ENCODE peak calls at places on chromosomes 4 and X, in four cellular contexts. One of them, this sample, is unnamed.
A peak's percentile ranks its signal among the peaks of the same experiment; 100 is the strongest.

GRCh38 chr4:155889036-155889793 is 14.3 kb upstream of the TDO2 start:
- DNase-seq in EL: peak; percentile 60
- DNase-seq in glutamatergic neuron: no peak
- DNase-seq in activated CD8-positive, alpha-beta memory T cell treated with anti-CD3 and anti-CD28 coated beads, Interleukin-2, amount 50 U/mL, for 48 hours: no peak
- DNase-seq in this sample: no peak

GRCh38 chrX:57929373-57929772 is 19.1 kb upstream of the ZXDA start:
- DNase-seq in EL: no peak
- DNase-seq in glutamatergic neuron: no peak
- DNase-seq in activated CD8-positive, alpha-beta memory T cell treated with anti-CD3 and anti-CD28 coated beads, Interleukin-2, amount 50 U/mL, for 48 hours: no peak
- DNase-seq in this sample: no peak

GRCh38 chr4:78057600-78058560 is 757 bp downstream of the FRAS1 start:
- DNase-seq in EL: peak; percentile 44
- DNase-seq in glutamatergic neuron: peak; percentile 60
- DNase-seq in activated CD8-positive, alpha-beta memory T cell treated with anti-CD3 and anti-CD28 coated beads, Interleukin-2, amount 50 U/mL, for 48 hours: peak; percentile 70
- DNase-seq in this sample: peak; percentile 72

GRCh38 chrX:115226929-115227328 is 7.0 kb downstream of the LRCH2 start:
- DNase-seq in EL: peak; percentile 13
- DNase-seq in glutamatergic neuron: no peak
- DNase-seq in activated CD8-positive, alpha-beta memory T cell treated with anti-CD3 and anti-CD28 coated beads, Interleukin-2, amount 50 U/mL, for 48 hours: no peak
- DNase-seq in this sample: no peak

GRCh38 chrX:131262738-131263679 is 26.1 kb downstream of the IGSF1 start:
- DNase-seq in EL: no peak
- DNase-seq in glutamatergic neuron: peak; percentile 36
- DNase-seq in activated CD8-positive, alpha-beta memory T cell treated with anti-CD3 and anti-CD28 coated beads, Interleukin-2, amount 50 U/mL, for 48 hours: no peak
- DNase-seq in this sample: no peak

GRCh38 chrX:102739642-102740041 is 19.1 kb downstream of the GPRASP3 start:
- DNase-seq in EL: no peak
- DNase-seq in glutamatergic neuron: no peak
- DNase-seq in activated CD8-positive, alpha-beta memory T cell treated with anti-CD3 and anti-CD28 coated beads, Interleukin-2, amount 50 U/mL, for 48 hours: no peak
- DNase-seq in this sample: no peak

GRCh38 chrX:14934423-14934822 is 61.2 kb downstream of the MOSPD2 start:
- DNase-seq in EL: no peak
- DNase-seq in glutamatergic neuron: no peak
- DNase-seq in activated CD8-positive, alpha-beta memory T cell treated with anti-CD3 and anti-CD28 coated beads, Interleukin-2, amount 50 U/mL, for 48 hours: no peak
- DNase-seq in this sample: no peak

GRCh38 chrX:149687991-149688390 is 23.9 kb upstream of the MAGEA11 start:
- DNase-seq in EL: no peak
- DNase-seq in glutamatergic neuron: no peak
- DNase-seq in activated CD8-positive, alpha-beta memory T cell treated with anti-CD3 and anti-CD28 coated beads, Interleukin-2, amount 50 U/mL, for 48 hours: no peak
- DNase-seq in this sample: no peak

This sample was measured in type B pancreatic cell.